ENCODE peak calls at places on chromosome 18, in six cellular contexts. P, K, O, V, J and G are unnamed samples.

GRCh38 chr18:65057439-65058083 is 693.3 kb upstream of the CDH7 start:
- DNase-seq in P (no peak), K (no peak), O (no peak), V (no peak), J (no peak), G (no peak)

GRCh38 chr18:26806224-26806623 is 59.3 kb downstream of the AQP4 start:
- DNase-seq in P (no peak), K (no peak), O (no peak), V (no peak), J (no peak), G (peak)

GRCh38 chr18:28189400-28190239 is 12.7 kb upstream of the CDH2 start:
- DNase-seq in P (no peak), K (no peak), O (peak), V (peak), J (no peak), G (peak)

GRCh38 chr18:51229328-51229727 is 31.8 kb upstream of the MEX3C start:
- DNase-seq in P (no peak), K (no peak), O (no peak), V (no peak), J (no peak), G (no peak)

GRCh38 chr18:31225668-31226067 is 63.0 kb upstream of the DSC1 start:
- DNase-seq in P (no peak), K (no peak), O (peak), V (no peak), J (no peak), G (peak)

GRCh38 chr18:68847219-68847860 is 49.5 kb downstream of the CCDC102B start:
- DNase-seq in P (no peak), K (no peak), O (no peak), V (no peak), J (no peak), G (no peak)

GRCh38 chr18:3451989-3452749 is 2.2 kb downstream of the TGIF1 start:
- DNase-seq in P (no peak), K (no peak), O (no peak), V (peak), J (no peak), G (peak)

GRCh38 chr18:25229080-25229479 is 122.9 kb downstream of the ZNF521 start:
- DNase-seq in P (no peak), K (no peak), O (no peak), V (no peak), J (no peak), G (no peak)

GRCh38 chr18:27141876-27142275 is 43.2 kb downstream of the CHST9 start:
- DNase-seq in P (no peak), K (no peak), O (no peak), V (no peak), J (no peak), G (no peak)

GRCh38 chr18:79812052-79812451 is 14.3 kb downstream of the KCNG2 start:
- DNase-seq in P (no peak), K (no peak), O (no peak), V (no peak), J (no peak), G (no peak)

GRCh38 chr18:28065031-28065792 is 111.7 kb downstream of the CDH2 start:
- DNase-seq in P (no peak), K (no peak), O (no peak), V (no peak), J (no peak), G (no peak)

GRCh38 chr18:24727685-24728084 is 267.2 kb downstream of the HRH4 start:
- DNase-seq in P (no peak), K (no peak), O (no peak), V (no peak), J (no peak), G (peak)

GRCh38 chr18:61589724-61590065 is 256.5 kb downstream of the CDH20 start:
- DNase-seq in P (no peak), K (no peak), O (no peak), V (no peak), J (no peak), G (no peak)

GRCh38 chr18:63562284-63562683 is 20.1 kb downstream of the SERPINB12 start:
- DNase-seq in P (no peak), K (no peak), O (no peak), V (no peak), J (no peak), G (no peak)

GRCh38 chr18:34131008-34131407 is 93.7 kb downstream of the NOL4 start:
- DNase-seq in P (no peak), K (no peak), O (no peak), V (no peak), J (no peak), G (no peak)

GRCh38 chr18:53771664-53772063 is 452.8 kb downstream of the MBD2 start:
- DNase-seq in P (no peak), K (no peak), O (no peak), V (no peak), J (no peak), G (no peak)